ENCODE peak calls at places on chromosomes 12 and 14, in six cellular contexts. D, F, A, I, N and O are unnamed samples.

GRCh38 chr14:78182722-78183121 is 12.5 kb downstream of the NRXN3 start:
- DNase-seq in D (no peak), F (no peak), A (no peak), I (no peak), N (no peak), O (no peak)

GRCh38 chr14:59464651-59465569 is at the start of gene GPR135:
- DNase-seq in D (peak), F (peak), A (no peak), I (no peak), N (no peak), O (peak)

GRCh38 chr14:37262649-37263048 is 64.9 kb downstream of the MIPOL1 start:
- DNase-seq in D (no peak), F (no peak), A (no peak), I (no peak), N (no peak), O (no peak)

GRCh38 chr12:101485015-101485414 is 9.9 kb downstream of the SPIC start:
- DNase-seq in D (no peak), F (no peak), A (peak), I (no peak), N (no peak), O (no peak)

GRCh38 chr12:56020437-56021189 is at the start of gene IKZF4:
- DNase-seq in D (no peak), F (peak), A (no peak), I (no peak), N (no peak), O (no peak)

GRCh38 chr12:130521375-130522124 is 183.9 kb downstream of the PIWIL1 start:
- DNase-seq in D (no peak), F (no peak), A (no peak), I (no peak), N (no peak), O (no peak)

GRCh38 chr14:69287096-69287991 is 27.4 kb downstream of the GALNT16 start:
- DNase-seq in D (no peak), F (peak), A (no peak), I (no peak), N (no peak), O (no peak)

GRCh38 chr14:32565256-32565655 is 236.2 kb downstream of the AKAP6 start:
- DNase-seq in D (no peak), F (no peak), A (no peak), I (no peak), N (no peak), O (no peak)

GRCh38 chr12:76552343-76552938 is 7.1 kb downstream of the OSBPL8 start:
- DNase-seq in D (no peak), F (no peak), A (no peak), I (no peak), N (no peak), O (no peak)

GRCh38 chr12:77294016-77294415 is 228.6 kb upstream of the E2F7 start:
- DNase-seq in D (no peak), F (no peak), A (peak), I (no peak), N (no peak), O (no peak)

GRCh38 chr14:55731881-55732498 is 152.0 kb downstream of the KTN1 start:
- DNase-seq in D (no peak), F (no peak), A (no peak), I (no peak), N (peak), O (no peak)

GRCh38 chr14:61076531-61076930 is 95.5 kb downstream of the SLC38A6 start:
- DNase-seq in D (no peak), F (no peak), A (no peak), I (no peak), N (no peak), O (no peak)

GRCh38 chr14:100660498-100661339 is 66.0 kb upstream of the DLK1 start:
- DNase-seq in D (no peak), F (no peak), A (no peak), I (no peak), N (no peak), O (no peak)

GRCh38 chr12:75690556-75690955 is 179.1 kb upstream of the KRR1 start:
- DNase-seq in D (no peak), F (no peak), A (peak), I (peak), N (no peak), O (no peak)